ENCODE peak calls at places on chromosome 11, in nine cellular contexts. One of them, this sample, is unnamed.

GRCh38 chr11:130531061-130531460 is 82.6 kb downstream of the ADAMTS15 start:
- DNase-seq in GM12878: no peak
- DNase-seq in GM23248: no peak
- DNase-seq in fibroblast of lung: peak
- DNase-seq in neural progenitor cell: no peak
- DNase-seq in mammary epithelial cell: no peak
- DNase-seq in hepatocyte: no peak
- DNase-seq in H1: no peak
- DNase-seq in GM23338: no peak
- DNase-seq in this sample: no peak

GRCh38 chr11:67060111-67060522 is 3.5 kb downstream of the RHOD start:
- DNase-seq in neural progenitor cell: no peak
- DNase-seq in GM12878: no peak
- DNase-seq in GM23248: peak
- DNase-seq in GM23338: no peak
- DNase-seq in fibroblast of lung: peak
- DNase-seq in H1: no peak
- DNase-seq in hepatocyte: no peak
- DNase-seq in mammary epithelial cell: peak
- DNase-seq in this sample: no peak

GRCh38 chr11:66119348-66120133 is 49.5 kb downstream of the PACS1 start:
- DNase-seq in neural progenitor cell: peak
- DNase-seq in fibroblast of lung: peak
- DNase-seq in H1: no peak
- DNase-seq in mammary epithelial cell: peak
- DNase-seq in GM12878: no peak
- DNase-seq in GM23248: peak
- DNase-seq in hepatocyte: peak
- DNase-seq in GM23338: peak
- DNase-seq in this sample: no peak

GRCh38 chr11:33545941-33546340 is 154.7 kb downstream of the C11orf91 start:
- DNase-seq in GM23248: peak
- DNase-seq in mammary epithelial cell: no peak
- DNase-seq in hepatocyte: no peak
- DNase-seq in neural progenitor cell: no peak
- DNase-seq in H1: no peak
- DNase-seq in GM23338: no peak
- DNase-seq in GM12878: no peak
- DNase-seq in fibroblast of lung: peak
- DNase-seq in this sample: no peak

GRCh38 chr11:6096417-6096816 is 11.1 kb upstream of the OR56B4 start:
- DNase-seq in hepatocyte: no peak
- DNase-seq in GM12878: no peak
- DNase-seq in GM23338: no peak
- DNase-seq in GM23248: peak
- DNase-seq in mammary epithelial cell: no peak
- DNase-seq in fibroblast of lung: no peak
- DNase-seq in neural progenitor cell: no peak
- DNase-seq in H1: no peak
- DNase-seq in this sample: no peak

GRCh38 chr11:112364962-112365481 is 104.4 kb upstream of the PLET1 start:
- DNase-seq in GM12878: no peak
- DNase-seq in hepatocyte: peak
- DNase-seq in mammary epithelial cell: no peak
- DNase-seq in fibroblast of lung: peak
- DNase-seq in neural progenitor cell: no peak
- DNase-seq in GM23248: peak
- DNase-seq in H1: no peak
- DNase-seq in GM23338: no peak
- DNase-seq in this sample: peak

GRCh38 chr11:80103149-80103859 is 662.5 kb upstream of the TENM4 start:
- DNase-seq in H1: no peak
- DNase-seq in GM12878: no peak
- DNase-seq in neural progenitor cell: no peak
- DNase-seq in GM23248: peak
- DNase-seq in GM23338: no peak
- DNase-seq in mammary epithelial cell: peak
- DNase-seq in hepatocyte: peak
- DNase-seq in fibroblast of lung: peak
- DNase-seq in this sample: peak

GRCh38 chr11:77198440-77198849 is 70.4 kb downstream of the MYO7A start:
- DNase-seq in GM12878: no peak
- DNase-seq in neural progenitor cell: peak
- DNase-seq in fibroblast of lung: no peak
- DNase-seq in mammary epithelial cell: no peak
- DNase-seq in GM23248: no peak
- DNase-seq in H1: peak
- DNase-seq in hepatocyte: no peak
- DNase-seq in GM23338: peak
- DNase-seq in this sample: no peak

GRCh38 chr11:95584180-95584579 is 205.4 kb downstream of the FAM76B start:
- DNase-seq in GM23248: peak
- DNase-seq in GM23338: no peak
- DNase-seq in H1: no peak
- DNase-seq in mammary epithelial cell: peak
- DNase-seq in GM12878: no peak
- DNase-seq in hepatocyte: no peak
- DNase-seq in neural progenitor cell: no peak
- DNase-seq in fibroblast of lung: peak
- DNase-seq in this sample: no peak

GRCh38 chr11:9691865-9692264 is 28.0 kb downstream of the SWAP70 start:
- DNase-seq in GM23338: no peak
- DNase-seq in H1: no peak
- DNase-seq in fibroblast of lung: peak
- DNase-seq in GM12878: no peak
- DNase-seq in mammary epithelial cell: peak
- DNase-seq in hepatocyte: no peak
- DNase-seq in neural progenitor cell: no peak
- DNase-seq in GM23248: peak
- DNase-seq in this sample: no peak

GRCh38 chr11:132125855-132126841 is 755.7 kb downstream of the NTM start:
- DNase-seq in GM23338: peak
- DNase-seq in fibroblast of lung: peak
- DNase-seq in H1: no peak
- DNase-seq in GM12878: no peak
- DNase-seq in neural progenitor cell: peak
- DNase-seq in hepatocyte: no peak
- DNase-seq in GM23248: peak
- DNase-seq in mammary epithelial cell: peak
- DNase-seq in this sample: no peak

GRCh38 chr11:59224419-59224928 is 11.7 kb upstream of the MPEG1 start:
- DNase-seq in hepatocyte: no peak
- DNase-seq in GM23338: no peak
- DNase-seq in GM12878: no peak
- DNase-seq in H1: no peak
- DNase-seq in GM23248: peak
- DNase-seq in neural progenitor cell: no peak
- DNase-seq in mammary epithelial cell: no peak
- DNase-seq in fibroblast of lung: no peak
- DNase-seq in this sample: no peak

GRCh38 chr11:106391771-106392412 is 314.4 kb downstream of the AASDHPPT start:
- DNase-seq in GM12878: no peak
- DNase-seq in neural progenitor cell: no peak
- DNase-seq in fibroblast of lung: peak
- DNase-seq in GM23338: no peak
- DNase-seq in GM23248: peak
- DNase-seq in mammary epithelial cell: peak
- DNase-seq in hepatocyte: no peak
- DNase-seq in H1: no peak
- DNase-seq in this sample: no peak

GRCh38 chr11:96257972-96258951 is 84.7 kb downstream of the MAML2 start:
- DNase-seq in neural progenitor cell: no peak
- DNase-seq in GM23338: no peak
- DNase-seq in fibroblast of lung: peak
- DNase-seq in hepatocyte: no peak
- DNase-seq in GM23248: peak
- DNase-seq in H1: no peak
- DNase-seq in GM12878: no peak
- DNase-seq in mammary epithelial cell: no peak
- DNase-seq in this sample: no peak

GRCh38 chr11:120357620-120358019 is 21.4 kb downstream of the ARHGEF12 start:
- DNase-seq in GM23338: no peak
- DNase-seq in hepatocyte: no peak
- DNase-seq in neural progenitor cell: no peak
- DNase-seq in H1: no peak
- DNase-seq in mammary epithelial cell: no peak
- DNase-seq in GM23248: no peak
- DNase-seq in GM12878: no peak
- DNase-seq in fibroblast of lung: no peak
- DNase-seq in this sample: no peak

GRCh38 chr11:120350637-120351036 is 14.4 kb downstream of the ARHGEF12 start:
- DNase-seq in GM12878: no peak
- DNase-seq in GM23248: no peak
- DNase-seq in neural progenitor cell: no peak
- DNase-seq in GM23338: no peak
- DNase-seq in H1: no peak
- DNase-seq in fibroblast of lung: no peak
- DNase-seq in mammary epithelial cell: no peak
- DNase-seq in hepatocyte: no peak
- DNase-seq in this sample: no peak

GRCh38 chr11:120354068-120354467 is 17.9 kb downstream of the ARHGEF12 start:
- DNase-seq in GM23338: no peak
- DNase-seq in mammary epithelial cell: peak
- DNase-seq in hepatocyte: no peak
- DNase-seq in H1: no peak
- DNase-seq in neural progenitor cell: no peak
- DNase-seq in GM23248: no peak
- DNase-seq in GM12878: no peak
- DNase-seq in fibroblast of lung: peak
- DNase-seq in this sample: no peak

GRCh38 chr11:120354779-120355178 is 18.6 kb downstream of the ARHGEF12 start:
- DNase-seq in fibroblast of lung: no peak
- DNase-seq in GM23248: no peak
- DNase-seq in H1: no peak
- DNase-seq in mammary epithelial cell: no peak
- DNase-seq in GM12878: no peak
- DNase-seq in neural progenitor cell: no peak
- DNase-seq in hepatocyte: no peak
- DNase-seq in GM23338: no peak
- DNase-seq in this sample: no peak

DNA sequence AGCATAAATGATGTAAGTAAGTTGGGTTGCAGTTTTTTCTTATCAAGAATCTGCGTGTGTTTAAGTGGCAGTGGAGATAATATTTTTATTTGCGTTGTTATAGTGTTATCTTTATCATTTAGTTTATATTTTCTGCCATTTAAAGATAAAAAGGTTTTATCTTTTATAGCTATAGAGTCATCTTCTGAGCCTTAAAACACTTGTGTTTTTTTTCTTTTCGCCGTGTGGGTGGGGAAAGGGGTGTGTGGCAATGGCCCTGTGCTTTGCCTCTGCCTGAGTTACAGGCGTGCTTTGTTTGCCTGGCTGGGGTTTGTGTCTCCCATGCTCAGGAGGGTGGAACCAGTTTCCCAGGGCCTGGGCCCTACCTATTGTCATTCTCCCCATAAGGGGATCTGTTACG is 16.2 kb downstream of the ARHGEF12 start:
- DNase-seq in GM12878: no peak
- DNase-seq in H1: no peak
- DNase-seq in GM23248: no peak
- DNase-seq in hepatocyte: peak
- DNase-seq in fibroblast of lung: no peak
- DNase-seq in GM23338: no peak
- DNase-seq in neural progenitor cell: no peak
- DNase-seq in mammary epithelial cell: no peak
- DNase-seq in this sample: no peak
- TF ChIP-seq EZH2 in GM12878: no peak
- TF ChIP-seq EZH2 in H1: no peak
- TF ChIP-seq EZH2 in GM23248: no peak
- TF ChIP-seq EZH2 in hepatocyte: no peak
- TF ChIP-seq EZH2 in fibroblast of lung: no peak
- TF ChIP-seq EZH2 in GM23338: no peak
- TF ChIP-seq EZH2 in neural progenitor cell: no peak
- TF ChIP-seq EZH2 in mammary epithelial cell: no peak
- TF ChIP-seq EZH2 in this sample: no peak

GRCh38 chr11:122802876-122803275 is 35.4 kb upstream of the CRTAM start:
- DNase-seq in mammary epithelial cell: no peak
- DNase-seq in GM12878: no peak
- DNase-seq in fibroblast of lung: no peak
- DNase-seq in GM23338: no peak
- DNase-seq in GM23248: peak
- DNase-seq in neural progenitor cell: no peak
- DNase-seq in hepatocyte: no peak
- DNase-seq in H1: no peak
- DNase-seq in this sample: no peak
- H3K4me3 ChIP-seq in mammary epithelial cell: no peak
- H3K4me3 ChIP-seq in GM12878: no peak
- H3K4me3 ChIP-seq in fibroblast of lung: no peak
- H3K4me3 ChIP-seq in GM23338: no peak
- H3K4me3 ChIP-seq in GM23248: no peak
- H3K4me3 ChIP-seq in neural progenitor cell: no peak
- H3K4me3 ChIP-seq in hepatocyte: no peak
- H3K4me3 ChIP-seq in H1: no peak
- H3K4me3 ChIP-seq in this sample: peak

GRCh38 chr11:118153516-118153915 is 893 bp upstream of the SCN4B start:
- DNase-seq in neural progenitor cell: no peak
- DNase-seq in GM23338: no peak
- DNase-seq in GM23248: no peak
- DNase-seq in GM12878: no peak
- DNase-seq in mammary epithelial cell: no peak
- DNase-seq in hepatocyte: no peak
- DNase-seq in fibroblast of lung: no peak
- DNase-seq in H1: no peak
- DNase-seq in this sample: no peak

GRCh38 chr11:118153976-118154375 is 1.4 kb upstream of the SCN4B start:
- DNase-seq in mammary epithelial cell: no peak
- DNase-seq in fibroblast of lung: no peak
- DNase-seq in GM12878: no peak
- DNase-seq in GM23338: no peak
- DNase-seq in H1: no peak
- DNase-seq in GM23248: no peak
- DNase-seq in hepatocyte: no peak
- DNase-seq in neural progenitor cell: no peak
- DNase-seq in this sample: no peak

GRCh38 chr11:118157186-118157895 is 4.7 kb upstream of the SCN4B start:
- DNase-seq in H1: no peak
- DNase-seq in neural progenitor cell: no peak
- DNase-seq in GM12878: no peak
- DNase-seq in GM23248: no peak
- DNase-seq in hepatocyte: no peak
- DNase-seq in GM23338: no peak
- DNase-seq in fibroblast of lung: no peak
- DNase-seq in mammary epithelial cell: no peak
- DNase-seq in this sample: no peak

GRCh38 chr11:118155781-118156530 is 3.3 kb upstream of the SCN4B start:
- DNase-seq in mammary epithelial cell: no peak
- DNase-seq in GM23338: no peak
- DNase-seq in H1: no peak
- DNase-seq in GM23248: no peak
- DNase-seq in neural progenitor cell: no peak
- DNase-seq in GM12878: no peak
- DNase-seq in hepatocyte: no peak
- DNase-seq in fibroblast of lung: no peak
- DNase-seq in this sample: no peak

GRCh38 chr11:118156531-118157185 is 4.0 kb upstream of the SCN4B start:
- DNase-seq in fibroblast of lung: no peak
- DNase-seq in GM12878: no peak
- DNase-seq in hepatocyte: peak
- DNase-seq in neural progenitor cell: peak
- DNase-seq in GM23248: no peak
- DNase-seq in GM23338: peak
- DNase-seq in H1: no peak
- DNase-seq in mammary epithelial cell: no peak
- DNase-seq in this sample: no peak
- TF ChIP-seq EZH2 in fibroblast of lung: peak
- TF ChIP-seq EZH2 in GM12878: no peak
- TF ChIP-seq EZH2 in hepatocyte: no peak
- TF ChIP-seq EZH2 in neural progenitor cell: no peak
- TF ChIP-seq EZH2 in GM23248: no peak
- TF ChIP-seq EZH2 in GM23338: peak
- TF ChIP-seq EZH2 in H1: peak
- TF ChIP-seq EZH2 in mammary epithelial cell: no peak
- TF ChIP-seq EZH2 in this sample: no peak

GRCh38 chr11:3050386-3051325 is 6.6 kb downstream of the CARS1 start:
- DNase-seq in hepatocyte: no peak
- DNase-seq in GM12878: no peak
- DNase-seq in GM23338: no peak
- DNase-seq in fibroblast of lung: no peak
- DNase-seq in mammary epithelial cell: no peak
- DNase-seq in GM23248: no peak
- DNase-seq in neural progenitor cell: no peak
- DNase-seq in H1: no peak
- DNase-seq in this sample: no peak
- H3K4me3 ChIP-seq in hepatocyte: no peak
- H3K4me3 ChIP-seq in GM12878: peak
- H3K4me3 ChIP-seq in GM23338: no peak
- H3K4me3 ChIP-seq in fibroblast of lung: no peak
- H3K4me3 ChIP-seq in mammary epithelial cell: no peak
- H3K4me3 ChIP-seq in GM23248: peak
- H3K4me3 ChIP-seq in neural progenitor cell: no peak
- H3K4me3 ChIP-seq in H1: no peak
- H3K4me3 ChIP-seq in this sample: no peak

This sample was measured in keratinocyte.